ENCODE peak calls at places on chromosomes 16 and 17, in four cellular contexts. M, D, A and O are unnamed samples.
A peak's percentile ranks its signal among the peaks of the same experiment; 100 is the strongest.

GRCh38 chr16:70670175-70670574 is 15.7 kb downstream of the MTSS2 start:
- DNase-seq in M (no peak), D (no peak), A (no peak), O (no peak)

GRCh38 chr16:47779201-47780016 is 318.3 kb downstream of the PHKB start:
- DNase-seq in M (no peak), D (no peak), A (no peak), O (no peak)

GRCh38 chr16:17543073-17543472 is 72.3 kb upstream of the XYLT1 start:
- DNase-seq in M (no peak), D (no peak), A (no peak), O (no peak)

GRCh38 chr16:52568495-52568894 is 21.6 kb upstream of the TOX3 start:
- DNase-seq in M (no peak), D (no peak), A (no peak), O (no peak)

GRCh38 chr17:39208893-39209292 is 8.8 kb downstream of the RPL19 start:
- DNase-seq in M (peak; percentile 51), D (no peak), A (no peak), O (no peak)

GRCh38 chr17:35799942-35800341 is 4.5 kb upstream of the MMP28 start:
- DNase-seq in M (no peak), D (no peak), A (no peak), O (no peak)

GRCh38 chr16:82016268-82016667 is 5.0 kb upstream of the SDR42E1 start:
- DNase-seq in M (peak; percentile 45), D (no peak), A (no peak), O (peak; percentile 27)

GRCh38 chr17:49914096-49914490 is 54.9 kb upstream of the DLX4 start:
- DNase-seq in M (no peak), D (no peak), A (no peak), O (no peak)

GRCh38 chr17:80760501-80760900 is 215.9 kb downstream of the RPTOR start:
- DNase-seq in M (no peak), D (no peak), A (no peak), O (no peak)

GRCh38 chr16:27515874-27516353 is 33.8 kb downstream of the GTF3C1 start:
- DNase-seq in M (peak; percentile 56), D (peak; percentile 36), A (peak; percentile 62), O (peak; percentile 77)

GRCh38 chr16:85514601-85515318 is 98.4 kb upstream of the GSE1 start:
- DNase-seq in M (no peak), D (peak; percentile 99), A (no peak), O (no peak)

GRCh38 chr16:77223184-77223583 is 24.0 kb downstream of the SYCE1L start:
- DNase-seq in M (peak; percentile 59), D (no peak), A (peak; percentile 65), O (peak; percentile 58)

GRCh38 chr17:48878920-48879898 is 13.4 kb upstream of the ATP5MC1 start:
- DNase-seq in M (peak; percentile 90), D (peak; percentile 80), A (peak; percentile 68), O (peak; percentile 85)

GRCh38 chr17:48882272-48882671 is 10.3 kb upstream of the ATP5MC1 start:
- DNase-seq in M (no peak), D (no peak), A (no peak), O (no peak)

GRCh38 chr17:48883171-48883570 is 9.4 kb upstream of the ATP5MC1 start:
- DNase-seq in M (no peak), D (no peak), A (no peak), O (no peak)
- TF ChIP-seq ELF4 in M (no peak), D (no peak), A (no peak), O (no peak)

GRCh38 chr17:5680766-5681165 is 96.5 kb upstream of the NLRP1 start:
- DNase-seq in M (no peak), D (no peak), A (no peak), O (no peak)

GRCh38 chr17:5683241-5683640 is 98.9 kb upstream of the NLRP1 start:
- DNase-seq in M (no peak), D (no peak), A (no peak), O (no peak)

GRCh38 chr17:5686246-5686645 is 101.9 kb upstream of the NLRP1 start:
- DNase-seq in M (no peak), D (no peak), A (no peak), O (no peak)
- TF ChIP-seq ELF4 in M (no peak), D (no peak), A (no peak), O (no peak)

DNA sequence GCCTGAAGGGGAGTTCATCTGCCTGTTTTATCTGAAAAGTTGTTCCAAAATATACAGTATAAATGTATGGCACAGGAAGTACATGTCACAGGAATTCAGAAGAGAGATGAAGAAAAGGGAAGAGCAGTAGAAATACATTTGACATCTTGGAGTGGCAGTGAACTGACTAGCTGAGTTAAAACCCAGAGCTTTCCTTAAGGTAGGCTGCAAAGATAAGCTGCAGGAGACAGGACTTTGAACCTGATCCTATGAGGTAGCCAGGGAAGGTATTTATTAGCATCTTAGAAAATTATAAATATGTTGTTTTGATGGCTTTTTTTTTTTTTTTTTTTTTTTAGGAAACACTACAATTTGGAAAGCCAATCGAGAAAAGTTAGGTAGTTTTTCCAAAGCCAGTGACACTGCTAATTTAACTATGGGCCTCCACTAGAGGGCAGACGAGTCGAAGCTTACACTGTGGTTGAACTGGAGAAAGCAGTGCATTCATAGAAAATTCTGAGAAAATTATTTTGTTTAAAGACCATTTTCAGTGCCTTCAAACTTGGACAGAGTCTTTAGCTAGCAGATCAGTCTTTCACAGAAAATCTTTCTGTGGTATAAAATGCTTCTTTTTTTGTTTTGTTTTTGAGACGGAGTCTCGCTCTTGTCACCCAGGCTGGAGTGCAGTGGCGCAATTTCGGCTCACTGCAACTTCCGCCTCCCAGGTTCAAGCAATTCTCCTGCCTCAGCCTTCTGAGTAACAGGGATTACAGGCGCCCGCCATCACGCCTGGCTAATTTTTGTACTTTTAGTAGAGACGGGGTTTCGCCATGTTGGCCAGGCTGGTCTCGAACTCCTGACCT is 122.3 kb downstream of the SSH2 start:
- DNase-seq in M (peak; percentile 66), D (peak; percentile 57), A (peak; percentile 62), O (peak; percentile 46)
- TF ChIP-seq ELF4 in M (no peak), D (no peak), A (no peak), O (no peak)

GRCh38 chr17:73142763-73143395 is 21.9 kb upstream of the SSTR2 start:
- DNase-seq in M (no peak), D (no peak), A (no peak), O (no peak)
- TF ChIP-seq ELF4 in M (no peak), D (no peak), A (no peak), O (no peak)

DNA sequence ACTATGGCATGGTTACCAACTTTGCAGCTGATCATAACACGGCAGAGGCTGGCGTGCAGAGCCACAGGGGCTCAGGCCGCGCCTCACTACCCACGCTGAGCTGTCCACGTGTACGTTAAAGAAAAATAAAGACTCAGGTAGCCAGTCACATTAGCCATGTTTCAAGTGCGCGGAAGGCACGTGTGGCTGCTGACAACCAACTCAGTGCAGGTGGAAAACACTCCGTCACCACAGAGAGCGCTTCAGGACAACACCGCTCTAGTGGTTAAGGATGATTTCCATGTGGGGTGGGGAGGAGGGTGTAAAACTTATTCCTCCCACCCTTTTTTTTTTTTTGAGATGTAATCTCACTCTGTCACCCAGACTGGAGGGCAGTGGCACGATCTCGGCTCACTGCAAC is 33.8 kb downstream of the ZCCHC14 start:
- DNase-seq in M (no peak), D (no peak), A (no peak), O (no peak)
- TF ChIP-seq ELF4 in M (no peak), D (no peak), A (no peak), O (no peak)

GRCh38 chr17:42833771-42834422 is 700 bp downstream of the PSME3 start:
- DNase-seq in M (no peak), D (no peak), A (no peak), O (no peak)
- TF ChIP-seq ELF4 in M (no peak), D (no peak), A (no peak), O (no peak)

GRCh38 chr17:67218385-67218950 is 26.5 kb downstream of the HELZ start:
- DNase-seq in M (no peak), D (no peak), A (no peak), O (no peak)
- TF ChIP-seq ELF4 in M (no peak), D (no peak), A (no peak), O (no peak)